ENCODE peak calls at places on chromosomes 16 and 17, in four cellular contexts. One of them, this sample, is unnamed.

GRCh38 chr17:61444831-61445230 is 7.4 kb upstream of the TBX4 start:
- DNase-seq in GM23248: peak; percentile 32
- DNase-seq in PC-3: peak; percentile 88
- DNase-seq in fibroblast of lung: peak; percentile 78
- DNase-seq in this sample: no peak

GRCh38 chr16:86319871-86320270 is 190.5 kb upstream of the FOXF1 start:
- DNase-seq in fibroblast of lung: peak; percentile 61
- DNase-seq in PC-3: no peak
- DNase-seq in GM23248: peak; percentile 38
- DNase-seq in this sample: no peak

GRCh38 chr17:63117431-63117830 is 151.4 kb downstream of the TANC2 start:
- DNase-seq in GM23248: no peak
- DNase-seq in PC-3: no peak
- DNase-seq in fibroblast of lung: no peak
- DNase-seq in this sample: no peak

GRCh38 chr17:42169351-42169750 is 11.6 kb downstream of the KCNH4 start:
- DNase-seq in PC-3: no peak
- DNase-seq in GM23248: no peak
- DNase-seq in fibroblast of lung: no peak
- DNase-seq in this sample: no peak

GRCh38 chr16:62939687-62940086 is 903.4 kb upstream of the CDH8 start:
- DNase-seq in fibroblast of lung: no peak
- DNase-seq in PC-3: no peak
- DNase-seq in GM23248: no peak
- DNase-seq in this sample: no peak

GRCh38 chr17:40563371-40564052 is 1.8 kb downstream of the CCR7 start:
- DNase-seq in PC-3: no peak
- DNase-seq in fibroblast of lung: no peak
- DNase-seq in GM23248: no peak
- DNase-seq in this sample: no peak

GRCh38 chr16:24423332-24423731 is 116.0 kb upstream of the RBBP6 start:
- DNase-seq in GM23248: no peak
- DNase-seq in fibroblast of lung: no peak
- DNase-seq in PC-3: no peak
- DNase-seq in this sample: no peak

GRCh38 chr17:49508061-49508865 is 13.2 kb downstream of the NGFR start:
- DNase-seq in PC-3: peak; percentile 98
- DNase-seq in GM23248: peak; percentile 49
- DNase-seq in fibroblast of lung: no peak
- DNase-seq in this sample: no peak

GRCh38 chr17:57463103-57463885 is 207.0 kb downstream of the MSI2 start:
- DNase-seq in fibroblast of lung: peak; percentile 36
- DNase-seq in PC-3: peak; percentile 73
- DNase-seq in GM23248: peak; percentile 92
- DNase-seq in this sample: no peak

GRCh38 chr16:47309581-47310312 is 151.1 kb downstream of the ITFG1 start:
- DNase-seq in GM23248: peak; percentile 1
- DNase-seq in PC-3: no peak
- DNase-seq in fibroblast of lung: peak; percentile 63
- DNase-seq in this sample: no peak

GRCh38 chr17:44308320-44308818 is at the start of gene RUNDC3A:
- DNase-seq in GM23248: peak; percentile 82
- DNase-seq in fibroblast of lung: peak; percentile 75
- DNase-seq in PC-3: peak; percentile 58
- DNase-seq in this sample: peak; percentile 80

GRCh38 chr16:71367243-71367976 is 8.9 kb downstream of the CALB2 start:
- DNase-seq in fibroblast of lung: peak; percentile 20
- DNase-seq in GM23248: peak; percentile 70
- DNase-seq in PC-3: peak; percentile 52
- DNase-seq in this sample: peak; percentile 54

GRCh38 chr16:4212207-4212933 is 29.5 kb downstream of the SRL start:
- DNase-seq in fibroblast of lung: no peak
- DNase-seq in PC-3: no peak
- DNase-seq in GM23248: no peak
- DNase-seq in this sample: no peak

GRCh38 chr16:47063011-47063724 is 80.6 kb downstream of the NETO2 start:
- DNase-seq in GM23248: no peak
- DNase-seq in fibroblast of lung: no peak
- DNase-seq in PC-3: no peak
- DNase-seq in this sample: no peak

GRCh38 chr17:72987166-72987565 is 105.3 kb downstream of the SLC39A11 start:
- DNase-seq in fibroblast of lung: no peak
- DNase-seq in PC-3: no peak
- DNase-seq in GM23248: no peak
- DNase-seq in this sample: no peak

DNA sequence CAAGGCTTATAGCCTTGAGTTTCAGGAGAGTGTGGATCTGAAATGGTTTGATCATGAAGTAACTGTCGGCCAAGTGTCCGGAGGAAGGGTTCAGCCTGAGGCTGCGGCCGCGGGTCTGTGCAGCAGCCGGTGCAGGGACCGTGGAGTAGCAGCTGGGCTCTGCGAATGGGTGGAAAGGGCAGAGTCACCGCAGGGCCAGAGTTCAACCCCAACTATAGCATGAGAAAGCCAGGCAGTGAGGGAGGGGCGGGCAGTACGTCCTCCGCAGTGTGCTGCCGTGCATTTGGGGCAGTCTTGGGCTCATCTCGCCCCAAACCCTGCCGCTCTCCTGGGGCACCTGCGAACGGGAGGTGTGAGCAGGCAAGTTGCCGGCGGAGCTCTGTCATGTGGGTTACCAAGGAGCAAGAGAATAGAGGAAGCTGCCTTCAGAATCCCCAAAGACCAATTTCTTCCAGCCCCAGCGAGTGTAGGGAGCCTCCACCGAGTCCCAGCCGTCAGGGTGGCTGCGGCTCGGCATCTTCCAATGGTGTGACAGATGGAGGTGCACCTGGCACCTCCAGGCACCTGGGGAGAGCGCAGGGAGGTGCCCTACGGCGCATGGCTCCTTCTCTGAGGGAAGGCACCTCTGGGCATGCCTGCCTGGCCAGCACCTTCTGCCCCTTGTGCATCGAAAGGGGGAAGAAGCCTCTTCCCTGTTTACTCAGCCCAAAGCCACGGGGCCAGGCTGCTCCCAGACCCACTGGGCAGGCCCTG is 87.3 kb downstream of the RPA1 start:
- DNase-seq in GM23248: no peak
- DNase-seq in fibroblast of lung: no peak
- DNase-seq in PC-3: no peak
- DNase-seq in this sample: no peak
- H3K9ac ChIP-seq in GM23248: no peak overlapping the region
- H3K9ac ChIP-seq in fibroblast of lung: no peak overlapping the region
- H3K9ac ChIP-seq in PC-3: no peak overlapping the region
- H3K9ac ChIP-seq in this sample: no peak overlapping the region

GRCh38 chr17:918102-918740 is 61.4 kb downstream of the NXN start:
- DNase-seq in fibroblast of lung: no peak
- DNase-seq in GM23248: peak; percentile 35
- DNase-seq in PC-3: no peak
- DNase-seq in this sample: no peak
- H3K9ac ChIP-seq in fibroblast of lung: no peak overlapping the region
- H3K9ac ChIP-seq in GM23248: peak overlapping the region; percentile 75
- H3K9ac ChIP-seq in PC-3: no peak overlapping the region
- H3K9ac ChIP-seq in this sample: no peak overlapping the region

DNA sequence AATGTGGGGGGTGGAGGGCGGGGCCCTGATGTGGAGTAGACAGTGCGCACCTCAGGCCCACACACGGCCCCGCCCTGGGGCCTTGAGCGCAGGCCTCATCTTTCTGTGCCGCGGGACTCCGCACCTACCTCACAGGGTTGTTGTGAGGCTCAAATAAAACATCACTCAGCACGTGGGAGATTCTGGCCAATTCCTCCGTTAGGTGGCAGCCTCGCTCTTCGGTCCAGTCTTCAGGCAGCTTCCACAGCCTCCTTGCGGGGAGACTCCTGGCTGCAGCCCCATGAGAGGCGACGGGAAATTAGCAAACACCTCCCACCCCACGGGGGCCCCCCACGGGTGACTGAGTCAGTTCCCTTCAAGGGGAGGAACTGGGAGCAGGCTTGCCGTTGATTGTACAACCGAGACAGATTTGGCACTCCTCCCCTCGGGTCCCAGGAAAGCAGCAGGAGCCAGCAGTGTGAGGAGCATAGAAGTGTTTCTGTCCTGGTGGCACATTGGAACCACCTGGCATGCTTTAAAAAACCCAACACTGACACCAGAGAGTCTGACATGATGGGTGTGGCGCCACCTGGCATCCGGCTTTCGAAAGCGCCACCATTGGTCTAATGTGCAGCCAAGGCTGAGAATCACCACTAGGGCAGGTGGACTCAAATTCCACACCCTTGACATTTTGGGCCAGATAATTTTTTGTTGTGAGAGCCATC is 7.6 kb downstream of the MRM1 start:
- DNase-seq in fibroblast of lung: peak; percentile 72
- DNase-seq in GM23248: peak; percentile 49
- DNase-seq in PC-3: peak; percentile 17
- DNase-seq in this sample: peak; percentile 45
- H3K9ac ChIP-seq in fibroblast of lung: no peak overlapping the region
- H3K9ac ChIP-seq in GM23248: no peak overlapping the region
- H3K9ac ChIP-seq in PC-3: no peak overlapping the region
- H3K9ac ChIP-seq in this sample: peak overlapping the region; percentile 9

GRCh38 chr16:22075776-22076175 is 16.6 kb upstream of the VWA3A start:
- DNase-seq in PC-3: no peak
- DNase-seq in GM23248: peak; percentile 68
- DNase-seq in fibroblast of lung: no peak
- DNase-seq in this sample: no peak
- H3K9ac ChIP-seq in PC-3: no peak overlapping the region
- H3K9ac ChIP-seq in GM23248: no peak overlapping the region
- H3K9ac ChIP-seq in fibroblast of lung: no peak overlapping the region
- H3K9ac ChIP-seq in this sample: no peak overlapping the region